ENCODE peak calls at places on chromosomes 1 and 21, in ten cellular contexts. One of them, this sample, is unnamed.

GRCh38 chr1:174789399-174789798 is 210.3 kb upstream of the CACYBP start:
- DNase-seq in astrocyte of the spinal cord: peak
- DNase-seq in breast epithelium: no peak
- DNase-seq in AG04450: no peak
- DNase-seq in astrocyte of the cerebellum: peak
- DNase-seq in tibial nerve: no peak
- DNase-seq in MCF 10A: peak
- DNase-seq in BE2C: no peak
- DNase-seq in AG09319: peak
- DNase-seq in esophagus squamous epithelium: no peak
- DNase-seq in this sample: no peak

GRCh38 chr1:211653907-211654553 is 21.4 kb downstream of the NEK2 start:
- DNase-seq in astrocyte of the spinal cord: no peak
- DNase-seq in breast epithelium: no peak
- DNase-seq in AG04450: no peak
- DNase-seq in astrocyte of the cerebellum: no peak
- DNase-seq in tibial nerve: no peak
- DNase-seq in MCF 10A: peak
- DNase-seq in BE2C: no peak
- DNase-seq in AG09319: no peak
- DNase-seq in esophagus squamous epithelium: no peak
- DNase-seq in this sample: no peak

GRCh38 chr1:17587693-17588047 is 48.2 kb downstream of the ARHGEF10L start:
- DNase-seq in astrocyte of the spinal cord: peak
- DNase-seq in breast epithelium: no peak
- DNase-seq in AG04450: no peak
- DNase-seq in astrocyte of the cerebellum: peak
- DNase-seq in tibial nerve: no peak
- DNase-seq in MCF 10A: peak
- DNase-seq in BE2C: no peak
- DNase-seq in AG09319: no peak
- DNase-seq in esophagus squamous epithelium: no peak
- DNase-seq in this sample: no peak

GRCh38 chr1:11550664-11551283 is 71.8 kb downstream of the DISP3 start:
- DNase-seq in astrocyte of the spinal cord: peak
- DNase-seq in breast epithelium: peak
- DNase-seq in AG04450: peak
- DNase-seq in astrocyte of the cerebellum: peak
- DNase-seq in tibial nerve: no peak
- DNase-seq in MCF 10A: peak
- DNase-seq in BE2C: no peak
- DNase-seq in AG09319: peak
- DNase-seq in esophagus squamous epithelium: no peak
- DNase-seq in this sample: no peak

GRCh38 chr1:20301463-20302092 is 10.9 kb downstream of the VWA5B1 start:
- DNase-seq in astrocyte of the spinal cord: peak
- DNase-seq in breast epithelium: no peak
- DNase-seq in AG04450: no peak
- DNase-seq in astrocyte of the cerebellum: no peak
- DNase-seq in tibial nerve: no peak
- DNase-seq in MCF 10A: no peak
- DNase-seq in BE2C: no peak
- DNase-seq in AG09319: no peak
- DNase-seq in esophagus squamous epithelium: no peak
- DNase-seq in this sample: no peak

GRCh38 chr1:210685295-210685650 is 356.6 kb downstream of the HHAT start:
- DNase-seq in astrocyte of the spinal cord: no peak
- DNase-seq in breast epithelium: no peak
- DNase-seq in AG04450: no peak
- DNase-seq in astrocyte of the cerebellum: no peak
- DNase-seq in tibial nerve: no peak
- DNase-seq in MCF 10A: no peak
- DNase-seq in BE2C: no peak
- DNase-seq in AG09319: no peak
- DNase-seq in esophagus squamous epithelium: no peak
- DNase-seq in this sample: no peak

GRCh38 chr1:178581351-178581951 is 68.5 kb downstream of the TEX35 start:
- DNase-seq in astrocyte of the spinal cord: no peak
- DNase-seq in breast epithelium: no peak
- DNase-seq in AG04450: no peak
- DNase-seq in astrocyte of the cerebellum: no peak
- DNase-seq in tibial nerve: no peak
- DNase-seq in MCF 10A: no peak
- DNase-seq in BE2C: no peak
- DNase-seq in AG09319: no peak
- DNase-seq in esophagus squamous epithelium: no peak
- DNase-seq in this sample: no peak

GRCh38 chr21:36792505-36792967 is 93.6 kb downstream of the SIM2 start:
- DNase-seq in astrocyte of the spinal cord: no peak
- DNase-seq in breast epithelium: no peak
- DNase-seq in AG04450: no peak
- DNase-seq in astrocyte of the cerebellum: no peak
- DNase-seq in tibial nerve: no peak
- DNase-seq in MCF 10A: peak
- DNase-seq in BE2C: no peak
- DNase-seq in AG09319: no peak
- DNase-seq in esophagus squamous epithelium: no peak
- DNase-seq in this sample: no peak

GRCh38 chr1:207088161-207088560 is 499 bp upstream of the C4BPB start:
- DNase-seq in astrocyte of the spinal cord: no peak
- DNase-seq in breast epithelium: no peak
- DNase-seq in AG04450: no peak
- DNase-seq in astrocyte of the cerebellum: no peak
- DNase-seq in tibial nerve: no peak
- DNase-seq in MCF 10A: no peak
- DNase-seq in BE2C: no peak
- DNase-seq in AG09319: no peak
- DNase-seq in esophagus squamous epithelium: no peak
- DNase-seq in this sample: no peak

GRCh38 chr21:29462475-29462874 is 163.8 kb downstream of the BACH1 start:
- DNase-seq in astrocyte of the spinal cord: no peak
- DNase-seq in breast epithelium: no peak
- DNase-seq in AG04450: no peak
- DNase-seq in astrocyte of the cerebellum: no peak
- DNase-seq in tibial nerve: no peak
- DNase-seq in MCF 10A: no peak
- DNase-seq in BE2C: no peak
- DNase-seq in AG09319: no peak
- DNase-seq in esophagus squamous epithelium: no peak
- DNase-seq in this sample: no peak

GRCh38 chr1:78255378-78255777 is 209.6 kb downstream of the GIPC2 start:
- DNase-seq in astrocyte of the spinal cord: peak
- DNase-seq in breast epithelium: no peak
- DNase-seq in AG04450: no peak
- DNase-seq in astrocyte of the cerebellum: no peak
- DNase-seq in tibial nerve: no peak
- DNase-seq in MCF 10A: no peak
- DNase-seq in BE2C: no peak
- DNase-seq in AG09319: no peak
- DNase-seq in esophagus squamous epithelium: no peak
- DNase-seq in this sample: no peak

GRCh38 chr1:77832889-77833288 is 53.4 kb downstream of the MIGA1 start:
- DNase-seq in astrocyte of the spinal cord: peak
- DNase-seq in breast epithelium: no peak
- DNase-seq in AG04450: peak
- DNase-seq in astrocyte of the cerebellum: peak
- DNase-seq in tibial nerve: no peak
- DNase-seq in MCF 10A: peak
- DNase-seq in BE2C: no peak
- DNase-seq in AG09319: peak
- DNase-seq in esophagus squamous epithelium: no peak
- DNase-seq in this sample: no peak

GRCh38 chr1:12067900-12068821 is 5.1 kb downstream of the TNFRSF8 start:
- DNase-seq in astrocyte of the spinal cord: peak
- DNase-seq in breast epithelium: no peak
- DNase-seq in AG04450: peak
- DNase-seq in astrocyte of the cerebellum: no peak
- DNase-seq in tibial nerve: no peak
- DNase-seq in MCF 10A: no peak
- DNase-seq in BE2C: no peak
- DNase-seq in AG09319: peak
- DNase-seq in esophagus squamous epithelium: no peak
- DNase-seq in this sample: no peak

GRCh38 chr1:91851130-91852010 is 34.6 kb downstream of the TGFBR3 start:
- DNase-seq in astrocyte of the spinal cord: peak
- DNase-seq in breast epithelium: peak
- DNase-seq in AG04450: peak
- DNase-seq in astrocyte of the cerebellum: peak
- DNase-seq in tibial nerve: peak
- DNase-seq in MCF 10A: peak
- DNase-seq in BE2C: peak
- DNase-seq in AG09319: peak
- DNase-seq in esophagus squamous epithelium: no peak
- DNase-seq in this sample: no peak

GRCh38 chr21:41622831-41623548 is 115.0 kb upstream of the TMPRSS2 start:
- DNase-seq in astrocyte of the spinal cord: peak
- DNase-seq in breast epithelium: no peak
- DNase-seq in AG04450: no peak
- DNase-seq in astrocyte of the cerebellum: no peak
- DNase-seq in tibial nerve: no peak
- DNase-seq in MCF 10A: no peak
- DNase-seq in BE2C: no peak
- DNase-seq in AG09319: no peak
- DNase-seq in esophagus squamous epithelium: no peak
- DNase-seq in this sample: no peak

GRCh38 chr1:1069061-1069710 is 4.9 kb downstream of the RNF223 start:
- DNase-seq in astrocyte of the spinal cord: peak
- DNase-seq in breast epithelium: peak
- DNase-seq in AG04450: no peak
- DNase-seq in astrocyte of the cerebellum: no peak
- DNase-seq in tibial nerve: no peak
- DNase-seq in MCF 10A: peak
- DNase-seq in BE2C: peak
- DNase-seq in AG09319: no peak
- DNase-seq in esophagus squamous epithelium: no peak
- DNase-seq in this sample: peak

GRCh38 chr1:85580046-85580411 is 532 bp upstream of the CCN1 start:
- DNase-seq in astrocyte of the spinal cord: peak
- DNase-seq in breast epithelium: no peak
- DNase-seq in AG04450: peak
- DNase-seq in astrocyte of the cerebellum: peak
- DNase-seq in tibial nerve: no peak
- DNase-seq in MCF 10A: peak
- DNase-seq in BE2C: no peak
- DNase-seq in AG09319: peak
- DNase-seq in esophagus squamous epithelium: no peak
- DNase-seq in this sample: no peak

GRCh38 chr21:18334066-18334465 is 69.5 kb downstream of the TMPRSS15 start:
- DNase-seq in astrocyte of the spinal cord: no peak
- DNase-seq in breast epithelium: no peak
- DNase-seq in AG04450: no peak
- DNase-seq in astrocyte of the cerebellum: no peak
- DNase-seq in tibial nerve: no peak
- DNase-seq in MCF 10A: peak
- DNase-seq in BE2C: peak
- DNase-seq in AG09319: no peak
- DNase-seq in esophagus squamous epithelium: no peak
- DNase-seq in this sample: no peak

GRCh38 chr1:183279835-183280234 is 93.8 kb downstream of the LAMC2 start:
- DNase-seq in astrocyte of the spinal cord: peak
- DNase-seq in breast epithelium: no peak
- DNase-seq in AG04450: no peak
- DNase-seq in astrocyte of the cerebellum: no peak
- DNase-seq in tibial nerve: no peak
- DNase-seq in MCF 10A: peak
- DNase-seq in BE2C: no peak
- DNase-seq in AG09319: peak
- DNase-seq in esophagus squamous epithelium: no peak
- DNase-seq in this sample: peak

GRCh38 chr1:234543442-234544093 is 64.6 kb upstream of the TARBP1 start:
- DNase-seq in astrocyte of the spinal cord: no peak
- DNase-seq in breast epithelium: peak
- DNase-seq in AG04450: no peak
- DNase-seq in astrocyte of the cerebellum: no peak
- DNase-seq in tibial nerve: no peak
- DNase-seq in MCF 10A: no peak
- DNase-seq in BE2C: peak
- DNase-seq in AG09319: no peak
- DNase-seq in esophagus squamous epithelium: no peak
- DNase-seq in this sample: no peak
- TF ChIP-seq CTCF in astrocyte of the spinal cord: no peak
- TF ChIP-seq CTCF in breast epithelium: peak
- TF ChIP-seq CTCF in AG04450: no peak
- TF ChIP-seq CTCF in astrocyte of the cerebellum: no peak
- TF ChIP-seq CTCF in tibial nerve: no peak
- TF ChIP-seq CTCF in MCF 10A: no peak
- TF ChIP-seq CTCF in BE2C: no peak
- TF ChIP-seq CTCF in AG09319: no peak
- TF ChIP-seq CTCF in esophagus squamous epithelium: no peak
- TF ChIP-seq CTCF in this sample: no peak

GRCh38 chr1:43279161-43279560 is 6.2 kb downstream of the C1orf210 start:
- DNase-seq in astrocyte of the spinal cord: no peak
- DNase-seq in breast epithelium: peak
- DNase-seq in AG04450: no peak
- DNase-seq in astrocyte of the cerebellum: no peak
- DNase-seq in tibial nerve: no peak
- DNase-seq in MCF 10A: no peak
- DNase-seq in BE2C: no peak
- DNase-seq in AG09319: no peak
- DNase-seq in esophagus squamous epithelium: no peak
- DNase-seq in this sample: no peak
- TF ChIP-seq CTCF in astrocyte of the spinal cord: no peak
- TF ChIP-seq CTCF in breast epithelium: no peak
- TF ChIP-seq CTCF in AG04450: no peak
- TF ChIP-seq CTCF in astrocyte of the cerebellum: no peak
- TF ChIP-seq CTCF in tibial nerve: no peak
- TF ChIP-seq CTCF in MCF 10A: no peak
- TF ChIP-seq CTCF in BE2C: no peak
- TF ChIP-seq CTCF in AG09319: no peak
- TF ChIP-seq CTCF in esophagus squamous epithelium: no peak
- TF ChIP-seq CTCF in this sample: no peak

GRCh38 chr1:158496379-158496778 is 24.4 kb downstream of the OR10R2 start:
- DNase-seq in astrocyte of the spinal cord: no peak
- DNase-seq in breast epithelium: no peak
- DNase-seq in AG04450: no peak
- DNase-seq in astrocyte of the cerebellum: no peak
- DNase-seq in tibial nerve: no peak
- DNase-seq in MCF 10A: peak
- DNase-seq in BE2C: no peak
- DNase-seq in AG09319: no peak
- DNase-seq in esophagus squamous epithelium: no peak
- DNase-seq in this sample: no peak
- TF ChIP-seq CTCF in astrocyte of the spinal cord: no peak
- TF ChIP-seq CTCF in breast epithelium: no peak
- TF ChIP-seq CTCF in AG04450: no peak
- TF ChIP-seq CTCF in astrocyte of the cerebellum: no peak
- TF ChIP-seq CTCF in tibial nerve: peak
- TF ChIP-seq CTCF in MCF 10A: peak
- TF ChIP-seq CTCF in BE2C: no peak
- TF ChIP-seq CTCF in AG09319: no peak
- TF ChIP-seq CTCF in esophagus squamous epithelium: no peak
- TF ChIP-seq CTCF in this sample: peak

DNA sequence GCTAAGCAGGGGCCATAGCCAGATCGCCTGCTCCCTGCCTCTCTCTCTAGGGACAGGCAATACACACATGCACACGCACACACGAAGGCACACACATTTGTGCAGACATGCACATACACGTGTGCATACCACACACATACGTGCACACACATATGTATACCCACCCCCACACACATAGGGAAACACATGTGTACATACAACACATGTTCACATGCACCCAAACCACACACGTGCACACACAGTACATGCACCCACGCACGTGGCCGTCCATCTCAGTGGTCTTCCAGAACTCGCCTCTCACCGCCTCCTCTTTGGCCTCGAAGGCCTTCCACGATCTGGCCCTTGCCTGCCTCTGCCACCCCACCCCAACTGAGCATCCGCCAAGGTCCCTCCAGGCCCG is 25.3 kb upstream of the PEX10 start:
- DNase-seq in astrocyte of the spinal cord: no peak
- DNase-seq in breast epithelium: no peak
- DNase-seq in AG04450: no peak
- DNase-seq in astrocyte of the cerebellum: no peak
- DNase-seq in tibial nerve: no peak
- DNase-seq in MCF 10A: no peak
- DNase-seq in BE2C: no peak
- DNase-seq in AG09319: no peak
- DNase-seq in esophagus squamous epithelium: no peak
- DNase-seq in this sample: no peak
- TF ChIP-seq CTCF in astrocyte of the spinal cord: no peak
- TF ChIP-seq CTCF in breast epithelium: no peak
- TF ChIP-seq CTCF in AG04450: no peak
- TF ChIP-seq CTCF in astrocyte of the cerebellum: no peak
- TF ChIP-seq CTCF in tibial nerve: no peak
- TF ChIP-seq CTCF in MCF 10A: no peak
- TF ChIP-seq CTCF in BE2C: no peak
- TF ChIP-seq CTCF in AG09319: no peak
- TF ChIP-seq CTCF in esophagus squamous epithelium: no peak
- TF ChIP-seq CTCF in this sample: no peak

This sample was measured in CD14-positive monocyte.